ENCODE peak calls at places on chromosomes 7 and 10, in seven cellular contexts. P, V, K, E, N, X and D are unnamed samples.

GRCh38 chr10:103168436-103168835 is 24.6 kb downstream of the NT5C2 start:
- DNase-seq in E (no peak), X (peak; percentile 75), K (no peak), N (peak; percentile 54), V (peak; percentile 56), P (no peak), D (no peak)

GRCh38 chr10:34666008-34666700 is 148.9 kb downstream of the PARD3 start:
- DNase-seq in V (peak; percentile 92), P (no peak), E (no peak), X (peak; percentile 96), K (peak; percentile 47), N (peak; percentile 92), D (no peak)

GRCh38 chr10:98446121-98446655 is 547 bp downstream of the HPS1 start:
- DNase-seq in E (no peak), P (no peak), X (peak; percentile 31), N (peak; percentile 33), V (peak; percentile 33), K (peak; percentile 59), D (peak; percentile 92)

GRCh38 chr7:25029075-25029474 is 49.1 kb upstream of the OSBPL3 start:
- DNase-seq in E (no peak), P (no peak), N (no peak), V (no peak), X (no peak), K (no peak), D (peak; percentile 69)

GRCh38 chr7:80277434-80278427 is 143.1 kb downstream of the GNAI1 start:
- DNase-seq in P (no peak), X (peak; percentile 72), V (peak; percentile 81), E (no peak), N (peak; percentile 59), K (peak; percentile 35), D (no peak)

GRCh38 chr10:30967654-30968421 is 63.8 kb downstream of the ZNF438 start:
- DNase-seq in K (no peak), E (no peak), X (no peak), N (no peak), V (no peak), P (no peak), D (no peak)

GRCh38 chr7:143456992-143457793 is 13.9 kb downstream of the TAS2R60 start:
- DNase-seq in X (peak; percentile 57), N (peak; percentile 45), P (no peak), K (no peak), E (no peak), V (peak; percentile 35), D (no peak)

GRCh38 chr7:138089080-138089901 is 13.0 kb downstream of the AKR1D1 start:
- DNase-seq in P (no peak), K (no peak), E (no peak), X (peak; percentile 74), V (peak; percentile 12), N (peak; percentile 39), D (no peak)

GRCh38 chr7:16431646-16432424 is 10.5 kb upstream of the CRPPA start:
- DNase-seq in V (peak; percentile 14), E (no peak), N (no peak), P (no peak), K (peak; percentile 28), X (peak; percentile 51), D (no peak)

GRCh38 chr7:2646336-2646679 is 14.5 kb downstream of the TTYH3 start:
- DNase-seq in P (no peak), E (no peak), K (no peak), V (no peak), X (no peak), N (no peak), D (no peak)